ENCODE peak calls at places on chromosomes 4 and X, in four cellular contexts. F is midbrain, M is left kidney, J is WERI-Rb-1. D is an unnamed sample.
A peak's percentile ranks its signal among the peaks of the same experiment; 100 is the strongest.

GRCh38 chr4:32025840-32026459 is 1305.8 kb downstream of the PCDH7 start:
- DNase-seq in J (no peak), F (no peak), M (peak; percentile 72), D (no peak)

GRCh38 chrX:542179-542578 is 88.4 kb upstream of the SHOX start:
- DNase-seq in M (no peak), F (no peak), J (no peak), D (no peak)

GRCh38 chrX:151030845-151031244 is 47.7 kb downstream of the HMGB3 start:
- DNase-seq in J (no peak), M (no peak), F (no peak), D (no peak)

GRCh38 chrX:152817082-152817744 is 13.3 kb downstream of the CETN2 start:
- DNase-seq in F (peak; percentile 46), M (peak; percentile 65), J (peak; percentile 53), D (peak; percentile 17)

GRCh38 chr4:105343523-105343931 is 130.3 kb downstream of the PPA2 start:
- DNase-seq in F (no peak), M (peak; percentile 51), J (no peak), D (peak; percentile 85)

GRCh38 chr4:145904413-145905177 is 34.0 kb downstream of the ZNF827 start:
- DNase-seq in F (no peak), J (no peak), M (no peak), D (peak; percentile 12)

GRCh38 chrX:48896611-48897011 is 957 bp downstream of the TIMM17B start:
- DNase-seq in J (no peak), F (no peak), M (peak; percentile 69), D (peak; percentile 39)

GRCh38 chr4:118373614-118374255 is 20.9 kb upstream of the PRSS12 start:
- DNase-seq in J (no peak), F (no peak), M (peak; percentile 14), D (no peak)

GRCh38 chrX:41084360-41085104 is 713 bp upstream of the USP9X start:
- DNase-seq in M (peak; percentile 97), J (peak; percentile 98), F (peak; percentile 97), D (peak; percentile 97)

GRCh38 chrX:155259752-155260151 is 4.5 kb downstream of the RAB39B start:
- DNase-seq in J (no peak), F (no peak), M (no peak), D (peak; percentile 71)

GRCh38 chr4:40425799-40426574 is 90.9 kb downstream of the CHRNA9 start:
- DNase-seq in J (no peak), F (no peak), M (no peak), D (no peak)